ENCODE peak calls at places on chromosomes 2 and 18, in seven cellular contexts. D is IMR-90, Y is neuronal stem cell, P is H9, J is mesenchymal stem cell, L is mesendoderm, I is H1. M is an unnamed sample.

GRCh38 chr18:77766421-77766820 is 516.8 kb downstream of the GALR1 start:
- DNase-seq in I (no peak), P (no peak), Y (no peak), J (no peak), L (no peak), D (no peak), M (no peak)

GRCh38 chr2:105085525-105085924 is 47.7 kb downstream of the MRPS9 start:
- DNase-seq in I (no peak), Y (no peak), J (no peak), D (no peak), P (no peak), L (no peak), M (no peak)

GRCh38 chr2:180110469-180110868 is 103.4 kb upstream of the CWC22 start:
- DNase-seq in P (no peak), I (no peak), J (no peak), L (no peak), D (no peak), Y (no peak), M (no peak)

GRCh38 chr2:133324150-133324561 is 244.1 kb downstream of the NCKAP5 start:
- DNase-seq in I (no peak), D (peak), J (peak), Y (no peak), L (no peak), P (no peak), M (peak)

GRCh38 chr2:31693882-31694281 is 113.1 kb upstream of the SRD5A2 start:
- DNase-seq in D (no peak), L (peak), I (no peak), Y (no peak), P (no peak), J (no peak), M (no peak)

GRCh38 chr18:53918091-53918490 is 306.4 kb downstream of the MBD2 start:
- DNase-seq in D (no peak), J (no peak), L (no peak), I (no peak), Y (no peak), P (no peak), M (peak)

GRCh38 chr2:218187650-218188025 is 20.9 kb upstream of the CXCR1 start:
- DNase-seq in D (no peak), Y (no peak), I (no peak), L (no peak), J (no peak), P (no peak), M (peak)

GRCh38 chr2:214881647-214882205 is 72.2 kb upstream of the BARD1 start:
- DNase-seq in J (no peak), Y (no peak), D (no peak), P (no peak), I (no peak), L (no peak), M (no peak)

GRCh38 chr2:96970910-96971309 is 15.5 kb downstream of the FAM178B start:
- DNase-seq in I (no peak), D (no peak), Y (no peak), L (no peak), P (no peak), J (no peak), M (no peak)

GRCh38 chr2:38524580-38524979 is 78.1 kb downstream of the HNRNPLL start:
- DNase-seq in J (no peak), P (no peak), D (no peak), L (no peak), I (no peak), Y (no peak), M (no peak)

GRCh38 chr18:46402396-46402795 is 254.6 kb downstream of the LOXHD1 start:
- DNase-seq in D (peak), J (peak), L (no peak), P (no peak), I (no peak), Y (no peak), M (no peak)

GRCh38 chr18:25621144-25621543 is 269.2 kb upstream of the ZNF521 start:
- DNase-seq in I (no peak), Y (no peak), L (no peak), P (no peak), J (no peak), D (peak), M (no peak)

GRCh38 chr2:130819226-130819914 is 17.3 kb upstream of the ARHGEF4 start:
- DNase-seq in J (no peak), I (no peak), D (no peak), L (peak), Y (no peak), P (no peak), M (no peak)

GRCh38 chr2:127007652-127008051 is 99.3 kb downstream of the BIN1 start:
- DNase-seq in Y (no peak), I (no peak), J (peak), D (peak), L (no peak), P (no peak), M (no peak)

GRCh38 chr18:59067873-59068272 is 71.8 kb upstream of the SEC11C start:
- DNase-seq in J (peak), L (peak), I (no peak), Y (no peak), D (peak), P (no peak), M (no peak)

GRCh38 chr18:65091737-65092329 is 659.0 kb upstream of the CDH7 start:
- DNase-seq in L (peak), I (peak), P (peak), D (peak), Y (peak), J (peak), M (no peak)

GRCh38 chr18:26383454-26384270 is 157.4 kb downstream of the TAF4B start:
- DNase-seq in P (no peak), Y (peak), L (peak), J (peak), I (no peak), D (peak), M (no peak)

GRCh38 chr2:48589170-48589767 is 28.4 kb upstream of the GTF2A1L start:
- DNase-seq in P (no peak), Y (no peak), J (peak), I (no peak), L (peak), D (peak), M (peak)

GRCh38 chr2:183125659-183126341 is 1.6 kb downstream of the NUP35 start:
- DNase-seq in D (no peak), L (peak), Y (no peak), J (no peak), P (no peak), I (no peak), M (no peak)

GRCh38 chr18:12637901-12638633 is 19.8 kb downstream of the SPIRE1 start:
- DNase-seq in Y (no peak), P (no peak), I (no peak), D (peak), J (no peak), L (peak), M (peak)

GRCh38 chr2:70767094-70767698 is 804 bp downstream of the ADD2 start:
- DNase-seq in I (peak), L (peak), P (peak), D (no peak), J (no peak), Y (no peak), M (no peak)

GRCh38 chr2:133414486-133415209 is 153.6 kb downstream of the NCKAP5 start:
- DNase-seq in D (peak), L (no peak), P (no peak), J (no peak), I (no peak), Y (no peak), M (no peak)

GRCh38 chr2:167196461-167197252 is 308.4 kb downstream of the XIRP2 start:
- DNase-seq in P (no peak), L (no peak), I (no peak), D (peak), J (peak), Y (no peak), M (no peak)

GRCh38 chr2:85999131-85999831 is 106.4 kb downstream of the POLR1A start:
- DNase-seq in J (peak), P (peak), Y (no peak), D (peak), I (no peak), L (peak), M (no peak)

GRCh38 chr18:11994346-11994707 is 13.0 kb downstream of the IMPA2 start:
- DNase-seq in P (no peak), I (no peak), Y (no peak), J (peak), D (peak), L (no peak), M (peak)

GRCh38 chr2:216372761-216373291 is 543 bp upstream of the MARCHF4 start:
- DNase-seq in J (peak), D (peak), Y (no peak), L (peak), P (no peak), I (no peak), M (peak)

GRCh38 chr2:25410370-25410769 is 68.6 kb upstream of the DNMT3A start:
- DNase-seq in P (no peak), L (no peak), I (no peak), J (no peak), Y (no peak), D (no peak), M (no peak)

GRCh38 chr2:25411753-25412152 is 70.0 kb upstream of the DNMT3A start:
- DNase-seq in D (no peak), J (no peak), P (no peak), L (no peak), Y (no peak), I (no peak), M (no peak)

GRCh38 chr2:25411281-25411680 is 69.6 kb upstream of the DNMT3A start:
- DNase-seq in I (no peak), P (no peak), D (no peak), L (no peak), Y (no peak), J (no peak), M (no peak)

GRCh38 chr2:25409044-25409443 is 67.3 kb upstream of the DNMT3A start:
- DNase-seq in D (no peak), Y (no peak), I (no peak), P (no peak), J (no peak), L (no peak), M (no peak)

GRCh38 chr2:25409468-25409867 is 67.7 kb upstream of the DNMT3A start:
- DNase-seq in L (no peak), Y (no peak), J (no peak), P (no peak), I (no peak), D (no peak), M (no peak)
- H3K27ac ChIP-seq in L (no peak), Y (no peak), J (no peak), P (no peak), I (no peak), D (no peak), M (no peak)

GRCh38 chr18:49500136-49500921 is 13.3 kb upstream of the C18orf32 start:
- DNase-seq in P (peak), J (no peak), L (peak), D (no peak), Y (peak), I (no peak), M (no peak)
- H2BK5ac ChIP-seq in P (no peak), J (no peak), L (no peak), D (no peak), Y (no peak), I (no peak), M (no peak)

GRCh38 chr2:174602741-174603140 is 5.1 kb upstream of the WIPF1 start:
- DNase-seq in I (no peak), D (no peak), Y (no peak), P (no peak), L (no peak), J (no peak), M (peak)
- H3K27ac ChIP-seq in I (no peak), D (no peak), Y (no peak), P (no peak), L (no peak), J (no peak), M (no peak)

DNA sequence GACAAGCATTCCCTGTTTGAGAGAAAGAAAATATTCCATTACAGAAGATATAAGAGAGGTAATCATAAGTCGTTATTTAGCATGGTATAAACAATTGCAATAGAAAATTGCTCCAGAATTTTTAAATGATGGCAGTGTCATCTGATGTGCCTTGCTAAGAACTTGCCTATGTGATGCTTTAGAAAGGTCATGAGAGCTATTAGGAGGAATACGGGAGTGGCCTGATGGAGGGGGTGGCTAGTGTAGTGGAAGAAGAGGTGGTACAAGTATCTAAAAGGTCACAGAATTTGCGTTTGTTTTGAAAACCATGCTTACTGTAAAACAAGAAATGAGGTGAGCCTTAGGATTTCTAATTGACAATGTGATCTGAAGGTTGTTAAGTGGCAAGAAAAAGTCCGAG is 550.0 kb downstream of the TMX3 start:
- DNase-seq in J (no peak), L (no peak), D (no peak), P (no peak), Y (no peak), I (no peak), M (no peak)
- H2BK5ac ChIP-seq in J (no peak), L (no peak), D (no peak), P (no peak), Y (no peak), I (no peak), M (no peak)